ENCODE peak calls at places on chromosomes 4 and X, in four cellular contexts. T is psoas muscle, R is fibroblast of lung, D is uterus. G is an unnamed sample.

GRCh38 chrX:3286196-3286920 is 60.1 kb downstream of the MXRA5 start:
- DNase-seq in D (no peak), R (peak; percentile 90), T (no peak), G (no peak)

GRCh38 chrX:405149-405548 is 18.4 kb upstream of the PPP2R3B start:
- DNase-seq in T (no peak), D (no peak), R (no peak), G (no peak)

GRCh38 chr4:128649575-128650205 is 159.8 kb upstream of the JADE1 start:
- DNase-seq in R (peak; percentile 75), D (no peak), T (no peak), G (no peak)

GRCh38 chr4:107380836-107381438 is 339.1 kb downstream of the PAPSS1 start:
- DNase-seq in T (no peak), D (no peak), R (no peak), G (no peak)

GRCh38 chr4:159027535-159027934 is 75.3 kb upstream of the RAPGEF2 start:
- DNase-seq in T (no peak), R (peak; percentile 27), D (no peak), G (no peak)

GRCh38 chr4:25923745-25924144 is 9.7 kb downstream of the SMIM20 start:
- DNase-seq in T (no peak), R (no peak), D (no peak), G (no peak)

GRCh38 chr4:177182156-177182555 is 127.5 kb upstream of the NEIL3 start:
- DNase-seq in T (no peak), R (peak; percentile 66), D (no peak), G (no peak)

GRCh38 chrX:115560978-115561604 is at the start of gene PLS3:
- DNase-seq in R (peak; percentile 90), T (peak; percentile 80), D (peak; percentile 84), G (no peak)

GRCh38 chr4:39792529-39792928 is 94.6 kb downstream of the UBE2K start:
- DNase-seq in T (no peak), R (no peak), D (no peak), G (no peak)

GRCh38 chrX:49242545-49243066 is 7.3 kb downstream of the CCDC22 start:
- DNase-seq in R (no peak), T (no peak), D (no peak), G (no peak)

GRCh38 chr4:40425799-40426574 is 90.9 kb downstream of the CHRNA9 start:
- DNase-seq in D (no peak), T (no peak), R (no peak), G (no peak)

GRCh38 chr4:2932561-2932950 is 30.6 kb downstream of the NOP14 start:
- DNase-seq in D (no peak), T (no peak), R (no peak), G (no peak)

GRCh38 chr4:98794565-98795205 is 134.2 kb downstream of the EIF4E start:
- DNase-seq in T (no peak), R (peak; percentile 81), D (no peak), G (no peak)

GRCh38 chrX:97629597-97629985 is 745.9 kb downstream of the RPA4 start:
- DNase-seq in T (no peak), D (no peak), R (no peak), G (no peak)

GRCh38 chr4:77308843-77309242 is 151.8 kb downstream of the CCNG2 start:
- DNase-seq in T (no peak), R (peak; percentile 16), D (no peak), G (no peak)

GRCh38 chrX:80792205-80792604 is 17.5 kb downstream of the BRWD3 start:
- DNase-seq in T (no peak), D (no peak), R (peak; percentile 2), G (no peak)

GRCh38 chr4:181896609-181897008 is 346.6 kb upstream of the TENM3 start:
- DNase-seq in D (no peak), T (no peak), R (peak; percentile 54), G (no peak)

GRCh38 chr4:15420642-15421041 is 7.2 kb upstream of the C1QTNF7 start:
- DNase-seq in D (no peak), R (peak; percentile 80), T (no peak), G (no peak)

GRCh38 chr4:113760094-113760851 is 1.3 kb downstream of the CAMK2D start:
- DNase-seq in R (peak; percentile 59), T (peak; percentile 31), D (peak; percentile 35), G (no peak)

GRCh38 chrX:11952176-11952720 is 186.0 kb upstream of the FRMPD4 start:
- DNase-seq in D (no peak), R (no peak), T (no peak), G (no peak)

GRCh38 chr4:41069838-41070237 is 144.5 kb downstream of the APBB2 start:
- DNase-seq in D (no peak), T (no peak), R (no peak), G (no peak)

GRCh38 chr4:99642725-99643489 is 14.7 kb downstream of the C4orf54 start:
- DNase-seq in T (peak; percentile 62), R (no peak), D (no peak), G (no peak)

GRCh38 chrX:147550217-147550616 is 361.5 kb upstream of the FMR1 start:
- DNase-seq in R (no peak), T (no peak), D (no peak), G (no peak)

GRCh38 chrX:106201502-106202178 is 33.5 kb downstream of the PWWP3B start:
- DNase-seq in T (no peak), D (no peak), R (no peak), G (no peak)

GRCh38 chr4:145852256-145852839 is 86.3 kb downstream of the ZNF827 start:
- DNase-seq in T (no peak), R (no peak), D (no peak), G (no peak)

DNA sequence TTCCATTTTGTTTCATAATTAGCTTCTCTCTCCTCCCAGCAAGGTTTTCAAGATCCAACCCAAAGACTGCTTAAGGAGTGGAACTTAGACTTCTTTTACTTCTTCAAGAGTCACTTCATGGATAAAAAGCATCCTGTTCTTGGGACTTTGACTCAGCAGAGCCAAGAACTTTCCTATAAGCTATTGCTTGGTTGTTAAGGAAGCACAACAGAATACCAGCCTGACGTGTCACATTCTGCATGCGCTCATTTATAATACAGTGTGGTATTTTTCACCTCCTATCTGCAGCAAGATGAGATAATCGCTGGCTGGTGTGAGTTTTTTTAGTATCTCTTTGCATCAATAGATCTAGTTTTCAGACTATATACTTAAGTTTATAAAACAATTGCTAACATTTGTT is 152.1 kb downstream of the PALLD start:
- DNase-seq in T (no peak), D (no peak), R (peak; percentile 91), G (no peak)
- H3K4me1 ChIP-seq in T (peaks cover 14% of the 10 kb centered on the region), D (no peaks in the 10 kb centered on the region), R (no peaks in the 10 kb centered on the region), G (no peaks in the 10 kb centered on the region)

GRCh38 chr4:82367438-82368097 is 6.2 kb downstream of the HNRNPD start:
- DNase-seq in R (peak; percentile 27), D (no peak), T (no peak), G (no peak)
- H3K4me1 ChIP-seq in R (peaks cover 2% of the 10 kb centered on the region), D (peaks cover 13% of the 10 kb centered on the region), T (peaks cover 84% of the 10 kb centered on the region), G (peaks cover 37% of the 10 kb centered on the region)

GRCh38 chrX:153971632-153972367 is at the start of gene HCFC1:
- DNase-seq in R (peak; percentile 85), D (peak; percentile 94), T (peak; percentile 95), G (peak; percentile 71)

GRCh38 chrX:153969125-153969903 is 2.3 kb downstream of the HCFC1 start:
- DNase-seq in T (no peak), D (no peak), R (no peak), G (no peak)

GRCh38 chrX:153971124-153971631 is 440 bp downstream of the HCFC1 start:
- DNase-seq in D (peak; percentile 91), T (peak; percentile 93), R (peak; percentile 87), G (peak; percentile 70)

GRCh38 chrX:153969904-153970397 is 1.7 kb downstream of the HCFC1 start:
- DNase-seq in R (peak; percentile 46), T (no peak), D (peak; percentile 46), G (no peak)

DNA sequence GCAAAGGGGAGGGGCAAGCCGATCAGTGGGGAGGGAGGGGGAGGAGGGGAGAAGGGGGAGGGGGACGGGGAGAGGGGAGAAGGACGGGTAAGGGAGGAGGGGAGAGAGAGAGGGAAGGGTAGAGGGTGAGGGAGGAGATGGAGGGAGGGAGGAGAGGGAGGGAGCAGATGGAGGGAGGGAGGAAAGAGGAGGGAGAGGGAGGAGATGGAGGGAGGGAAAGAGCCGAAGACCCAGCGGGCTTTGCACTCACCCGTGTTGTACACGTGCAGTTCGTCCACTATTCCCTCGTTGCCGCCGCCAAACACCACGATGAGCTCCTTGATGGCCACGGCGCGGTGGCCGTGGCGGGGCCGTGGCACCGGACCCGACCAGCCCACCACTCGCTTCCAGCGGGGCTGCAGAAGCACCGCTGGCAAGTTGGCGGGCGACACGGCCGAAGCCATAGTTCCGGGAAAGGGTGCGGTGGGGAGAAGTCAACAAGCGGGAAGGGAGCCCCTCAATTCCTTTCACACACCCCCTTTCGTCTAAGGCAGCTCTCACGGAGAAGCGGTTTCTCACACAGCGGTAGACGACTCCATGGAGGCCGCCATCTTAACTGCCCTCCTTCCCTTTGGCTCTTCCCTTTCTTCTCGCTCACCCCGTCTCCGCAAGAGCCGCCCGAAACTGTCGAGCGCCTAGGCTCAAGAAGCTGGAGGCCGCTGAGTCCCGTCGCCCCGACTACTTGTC is 1.1 kb downstream of the HCFC1 start:
- DNase-seq in T (no peak), D (peak; percentile 56), R (peak; percentile 82), G (no peak)
- H3K4me1 ChIP-seq in T (peaks cover 45% of the 10 kb centered on the region), D (peaks cover 5% of the 10 kb centered on the region), R (peaks cover 21% of the 10 kb centered on the region), G (peaks cover 39% of the 10 kb centered on the region)

GRCh38 chr4:1210971-1211370 is 38.0 kb downstream of the CTBP1 start:
- DNase-seq in R (no peak), T (peak; percentile 11), D (peak; percentile 34), G (no peak)

GRCh38 chr4:1213336-1213995 is 35.5 kb downstream of the CTBP1 start:
- DNase-seq in R (no peak), D (no peak), T (no peak), G (no peak)

GRCh38 chr4:1211371-1211770 is 37.6 kb downstream of the CTBP1 start:
- DNase-seq in T (no peak), D (peak; percentile 14), R (no peak), G (no peak)

GRCh38 chr4:1212546-1213335 is 36.2 kb downstream of the CTBP1 start:
- DNase-seq in T (peak; percentile 9), D (no peak), R (no peak), G (no peak)

DNA sequence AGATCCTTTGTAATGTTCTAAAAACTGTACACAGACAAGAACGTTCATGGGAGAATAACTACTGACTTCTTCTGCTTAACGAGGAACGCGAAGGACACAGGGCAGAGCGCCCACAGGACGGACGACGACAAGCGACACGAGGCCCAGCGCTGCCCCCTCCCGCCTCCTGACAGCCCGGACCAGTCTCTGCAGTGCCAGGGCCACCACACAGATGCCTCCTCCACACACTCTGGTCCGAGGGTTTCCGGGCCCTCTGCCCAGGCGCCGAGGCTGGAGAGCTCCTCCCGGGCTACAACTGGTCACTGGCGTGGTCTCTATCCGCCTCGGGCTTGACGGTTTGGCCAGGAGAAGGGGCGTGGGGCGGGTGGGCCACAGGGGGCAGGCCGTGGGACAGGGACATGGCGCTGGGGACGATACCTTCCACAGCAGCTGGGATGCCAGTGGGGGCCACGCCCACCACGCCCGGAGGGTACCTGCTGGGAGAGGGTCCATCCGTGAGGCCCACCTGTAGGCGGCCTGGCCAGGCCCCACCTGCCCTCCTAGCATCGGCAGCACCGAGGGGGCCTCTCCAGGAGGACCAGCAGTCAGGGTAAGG is 36.9 kb downstream of the CTBP1 start:
- DNase-seq in T (peak; percentile 37), D (no peak), R (no peak), G (no peak)
- H3K4me1 ChIP-seq in T (peaks cover 42% of the 10 kb centered on the region), D (peaks cover 62% of the 10 kb centered on the region), R (peaks cover 42% of the 10 kb centered on the region), G (peaks cover 21% of the 10 kb centered on the region)

G was measured in Panc1.